ENCODE peak calls at places on chromosomes 1 and 21, in seven cellular contexts. I, O, S, X, M, Q and T are unnamed samples. For H3K36me3, the result is how much of the 10 kb centered on the place peaks cover.

GRCh38 chr1:44515416-44515815 is 110.4 kb downstream of the RNF220 start:
- DNase-seq in X (no peak), I (peak), M (no peak), O (no peak), S (no peak), Q (no peak), T (no peak)

GRCh38 chr1:95686217-95686616 is 452.2 kb downstream of the RWDD3 start:
- DNase-seq in I (no peak), Q (no peak), O (no peak), M (no peak), X (no peak), S (no peak), T (no peak)

GRCh38 chr1:178593526-178593925 is 80.6 kb downstream of the TEX35 start:
- DNase-seq in I (no peak), X (no peak), Q (no peak), M (no peak), S (no peak), O (no peak), T (no peak)

GRCh38 chr1:216314369-216315095 is 108.7 kb downstream of the USH2A start:
- DNase-seq in X (peak), Q (no peak), M (no peak), S (no peak), O (no peak), I (peak), T (no peak)

GRCh38 chr1:108560430-108561144 is 687 bp downstream of the EEIG2 start:
- DNase-seq in Q (peak), M (peak), I (peak), X (peak), S (peak), O (no peak), T (no peak)

GRCh38 chr1:58901008-58901407 is 117.2 kb upstream of the JUN start:
- DNase-seq in O (no peak), I (no peak), M (no peak), S (no peak), Q (no peak), X (no peak), T (no peak)

GRCh38 chr1:51627672-51628071 is 10.8 kb downstream of the OSBPL9 start:
- DNase-seq in Q (no peak), O (no peak), X (peak), S (no peak), I (peak), M (no peak), T (no peak)

GRCh38 chr1:247362074-247362597 is 30.5 kb upstream of the ZNF496 start:
- DNase-seq in S (peak), O (no peak), X (no peak), I (no peak), Q (no peak), M (no peak), T (no peak)

GRCh38 chr1:236762410-236762809 is 32.7 kb upstream of the MTR start:
- DNase-seq in M (no peak), S (no peak), X (no peak), I (no peak), O (no peak), Q (no peak), T (no peak)

GRCh38 chr1:51871351-51871975 is 7.1 kb downstream of the NRDC start:
- DNase-seq in I (no peak), O (no peak), M (no peak), X (no peak), S (no peak), Q (no peak), T (no peak)

GRCh38 chr1:85125891-85126290 is 74.9 kb downstream of the SYDE2 start:
- DNase-seq in I (no peak), O (no peak), Q (no peak), X (no peak), M (no peak), S (no peak), T (no peak)

GRCh38 chr1:235407419-235407818 is 40.2 kb downstream of the TBCE start:
- DNase-seq in M (no peak), O (no peak), Q (no peak), X (no peak), S (no peak), I (no peak), T (no peak)

GRCh38 chr1:216221260-216221700 is 202.0 kb downstream of the USH2A start:
- DNase-seq in S (no peak), O (peak), I (peak), Q (peak), X (peak), M (no peak), T (peak)

GRCh38 chr1:65431111-65431705 is 10.7 kb downstream of the LEPR start:
- DNase-seq in M (no peak), O (no peak), I (no peak), Q (no peak), X (peak), S (no peak), T (no peak)

GRCh38 chr1:179083031-179083345 is 1.1 kb downstream of the TOR3A start:
- DNase-seq in S (no peak), Q (no peak), O (no peak), I (peak), M (no peak), X (peak), T (no peak)

GRCh38 chr21:45142469-45142868 is 68.1 kb downstream of the ADARB1 start:
- DNase-seq in M (peak), S (no peak), I (no peak), O (no peak), X (peak), Q (no peak), T (no peak)

GRCh38 chr1:42748461-42749410 is 8.7 kb upstream of the CLDN19 start:
- DNase-seq in Q (no peak), X (no peak), M (no peak), S (no peak), O (no peak), I (no peak), T (no peak)

GRCh38 chr1:75727571-75727970 is 3.1 kb downstream of the ACADM start:
- DNase-seq in O (no peak), Q (no peak), S (no peak), I (no peak), M (no peak), X (no peak), T (no peak)

GRCh38 chr1:228416217-228416971 is at the start of gene TRIM17:
- DNase-seq in O (no peak), I (no peak), S (no peak), Q (no peak), M (no peak), X (no peak), T (no peak)

GRCh38 chr1:153374077-153374476 is 1.3 kb downstream of the S100A12 start:
- DNase-seq in Q (no peak), X (no peak), I (no peak), M (no peak), S (no peak), O (no peak), T (no peak)

GRCh38 chr1:41351262-41352151 is 9.7 kb upstream of the FOXO6 start:
- DNase-seq in I (no peak), O (no peak), X (no peak), S (no peak), Q (peak), M (no peak), T (no peak)

GRCh38 chr1:169594391-169594790 is 8.1 kb upstream of the F5 start:
- DNase-seq in I (no peak), X (no peak), S (no peak), Q (no peak), M (no peak), O (no peak), T (no peak)

GRCh38 chr1:212606042-212606733 is 2.4 kb upstream of the ATF3 start:
- DNase-seq in X (no peak), O (no peak), I (no peak), S (no peak), M (no peak), Q (no peak), T (no peak)

GRCh38 chr1:159208460-159208825 is 3.8 kb downstream of the ACKR1 start:
- DNase-seq in S (no peak), Q (no peak), O (no peak), I (no peak), M (no peak), X (no peak), T (no peak)

GRCh38 chr1:108643492-108644333 is 17.2 kb downstream of the HENMT1 start:
- DNase-seq in S (no peak), X (peak), M (no peak), Q (peak), O (peak), I (peak), T (peak)

GRCh38 chr1:182670032-182670431 is 14.4 kb downstream of the RGS8 start:
- DNase-seq in S (no peak), I (no peak), Q (no peak), X (no peak), O (no peak), M (no peak), T (no peak)

GRCh38 chr1:182672487-182672836 is 11.9 kb downstream of the RGS8 start:
- DNase-seq in O (no peak), S (no peak), M (no peak), I (no peak), Q (no peak), X (no peak), T (no peak)

GRCh38 chr1:182669266-182669665 is 15.1 kb downstream of the RGS8 start:
- DNase-seq in Q (no peak), I (no peak), M (no peak), S (no peak), X (no peak), O (no peak), T (no peak)

GRCh38 chr1:182674346-182675246 is 9.8 kb downstream of the RGS8 start:
- DNase-seq in I (no peak), Q (no peak), O (no peak), X (no peak), M (peak), S (no peak), T (no peak)

DNA sequence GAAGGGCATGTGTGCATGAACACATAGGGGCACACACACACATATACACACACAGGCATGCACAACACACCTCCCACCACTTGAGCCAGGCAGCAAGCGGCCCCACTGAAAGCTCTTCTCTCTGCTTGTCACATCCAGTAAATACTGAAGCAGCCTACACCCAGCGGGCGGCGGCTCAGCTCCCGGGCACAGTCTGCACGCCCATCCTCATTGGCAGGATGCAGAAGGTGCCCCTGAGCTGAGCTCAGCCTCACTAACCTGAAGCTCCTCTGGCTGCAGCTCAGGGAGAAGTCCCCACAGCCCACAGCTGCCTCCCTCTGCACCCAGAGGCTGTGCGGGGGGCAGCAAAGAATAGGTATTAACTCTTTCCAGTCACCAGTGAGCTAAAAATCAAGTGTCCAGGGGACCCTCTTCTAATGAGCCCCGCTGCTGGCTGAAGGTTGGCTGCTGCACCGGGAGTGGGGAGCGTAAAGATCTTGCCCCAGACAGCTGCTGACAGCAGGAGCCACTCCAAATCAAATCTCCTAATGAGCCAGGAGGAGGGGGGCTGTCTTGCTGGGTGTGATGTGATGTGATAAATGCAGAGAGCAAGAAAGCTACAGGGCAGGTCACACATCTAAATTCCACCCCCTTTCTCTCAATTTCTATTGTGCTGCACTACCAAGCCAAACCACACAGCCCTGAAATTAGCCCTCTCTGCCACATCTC is 12.5 kb downstream of the RGS8 start:
- DNase-seq in X (no peak), M (no peak), I (no peak), S (no peak), O (no peak), Q (no peak), T (no peak)
- H3K4me3 ChIP-seq in X (no peak), M (no peak), I (no peak), S (no peak), O (no peak), Q (no peak), T (no peak)

GRCh38 chr1:91021686-91022517 is at the start of gene ZNF644:
- DNase-seq in M (peak), S (peak), O (peak), Q (peak), I (peak), X (peak), T (peak)
- TF ChIP-seq CTCF in M (no peak), S (no peak), O (no peak), Q (no peak), I (no peak), X (no peak), T (no peak)

GRCh38 chr1:150076985-150077384 is 9.4 kb downstream of the VPS45 start:
- DNase-seq in M (no peak), S (no peak), O (no peak), I (no peak), X (no peak), Q (no peak), T (no peak)

GRCh38 chr1:150072959-150073358 is 5.4 kb downstream of the VPS45 start:
- DNase-seq in O (no peak), I (no peak), Q (no peak), M (no peak), S (no peak), X (peak), T (no peak)

GRCh38 chr1:150080784-150081183 is 13.2 kb downstream of the VPS45 start:
- DNase-seq in S (no peak), O (no peak), M (no peak), Q (no peak), I (no peak), X (no peak), T (no peak)

GRCh38 chr1:150073516-150073915 is 5.9 kb downstream of the VPS45 start:
- DNase-seq in I (no peak), O (no peak), S (no peak), Q (no peak), M (no peak), X (no peak), T (no peak)

DNA sequence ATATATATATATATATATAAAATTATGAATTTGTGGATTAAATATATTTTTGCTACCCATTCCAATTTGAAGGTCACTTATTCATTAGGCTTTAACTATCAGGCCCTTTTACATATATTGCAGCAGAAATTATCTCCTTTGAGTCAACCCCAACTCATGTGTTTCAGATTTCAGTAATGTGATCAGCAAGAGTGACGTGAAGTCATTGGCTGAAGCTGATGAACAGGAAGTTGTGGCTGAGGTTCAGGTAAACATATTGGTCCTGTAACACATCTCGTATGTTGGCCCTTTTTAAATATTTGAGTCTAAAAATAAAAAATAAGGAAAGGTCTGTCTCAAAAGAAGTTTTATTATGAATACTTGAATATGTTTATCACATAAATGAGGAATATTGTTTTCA is 8.5 kb downstream of the VPS45 start:
- DNase-seq in S (no peak), I (no peak), O (no peak), X (peak), Q (no peak), M (no peak), T (no peak)
- H3K36me3 ChIP-seq in S (under half), I (under half), O (under half), X (under half), Q (under half), M (half or more), T (under half)

GRCh38 chr1:99326215-99326949 is 62.1 kb downstream of the PLPPR4 start:
- DNase-seq in M (no peak), O (no peak), I (no peak), S (no peak), Q (no peak), X (no peak), T (no peak)
- H3K4me3 ChIP-seq in M (no peak), O (no peak), I (no peak), S (no peak), Q (no peak), X (no peak), T (no peak)

DNA sequence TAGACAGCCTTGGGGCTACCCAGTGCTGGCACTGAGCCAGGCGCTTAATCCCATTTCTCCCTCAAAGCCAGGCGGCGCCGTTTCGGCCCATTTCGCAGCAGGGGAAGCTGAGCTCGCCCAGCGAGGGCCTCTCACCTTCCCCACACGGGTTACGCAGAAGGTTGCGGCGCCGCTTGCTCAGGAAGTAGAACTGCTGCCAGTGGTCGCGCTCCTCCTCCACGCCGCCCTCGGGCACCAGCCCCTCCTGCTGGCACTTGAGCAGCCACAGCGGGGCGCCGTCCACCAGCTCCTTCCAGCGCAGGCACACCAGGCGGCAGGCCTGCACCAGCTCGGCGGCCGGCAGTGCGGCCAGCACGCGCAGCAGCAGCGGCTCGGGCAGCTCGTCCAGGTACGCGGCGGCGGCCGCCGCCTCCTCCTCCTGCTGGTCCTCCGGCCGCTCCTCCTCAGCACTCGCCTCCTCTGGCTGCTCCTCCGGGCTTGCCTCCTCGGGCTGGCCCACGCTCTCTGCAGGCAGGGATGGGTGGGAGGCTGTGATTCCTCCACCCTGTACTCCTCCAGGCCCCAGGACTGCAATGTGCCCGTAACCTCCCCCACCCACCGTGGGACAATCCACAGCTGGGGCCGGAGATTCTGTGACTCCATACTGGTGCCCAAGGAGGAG is 3.8 kb downstream of the FBXO2 start:
- DNase-seq in Q (peak), S (peak), O (no peak), X (peak), M (peak), I (no peak), T (no peak)
- TF ChIP-seq CTCF in Q (peak), S (peak), O (peak), X (peak), M (peak), I (no peak), T (peak)

GRCh38 chr1:151701515-151701914 is 15.1 kb downstream of the CELF3 start:
- DNase-seq in Q (no peak), S (no peak), X (no peak), M (no peak), O (no peak), I (no peak), T (no peak)
- H3K36me3 ChIP-seq in Q (under half), S (under half), X (under half), M (half or more), O (under half), I (under half), T (under half)

DNA sequence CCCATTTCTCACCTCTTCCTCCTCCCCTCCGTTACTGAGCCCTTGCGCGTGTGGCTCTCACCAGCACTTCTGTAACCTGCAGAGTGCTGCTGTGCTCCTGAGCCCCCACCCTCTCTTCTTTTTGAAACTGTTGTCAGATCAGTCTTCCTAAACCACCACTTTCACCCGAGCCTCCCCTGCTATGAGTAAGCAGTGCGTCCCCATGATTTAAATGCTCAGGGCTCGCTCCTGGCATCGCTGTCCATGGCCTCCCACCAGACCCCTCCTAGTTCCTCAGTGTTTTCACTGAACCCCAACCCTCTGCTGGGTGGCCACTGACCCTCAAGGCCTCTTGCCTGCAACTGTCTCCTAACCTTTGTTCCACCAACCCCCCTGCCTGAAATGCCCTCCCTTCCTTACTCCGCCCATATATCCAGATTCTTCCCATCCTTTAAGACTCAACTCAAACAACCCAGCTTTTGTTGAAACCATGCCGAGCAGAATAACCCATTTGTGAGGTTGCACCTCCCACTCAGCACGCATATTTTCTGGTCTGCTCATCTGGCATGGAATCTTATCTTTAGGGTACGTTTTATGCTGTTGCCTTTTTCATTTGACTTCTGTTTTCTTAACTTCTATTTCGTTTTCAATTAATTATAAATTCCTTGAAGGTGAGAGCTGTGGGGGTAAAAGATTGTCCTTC is 64.5 kb upstream of the FAM3B start:
- DNase-seq in S (no peak), I (peak), M (no peak), X (peak), O (no peak), Q (no peak), T (no peak)
- H3K4me3 ChIP-seq in S (no peak), I (no peak), M (no peak), X (no peak), O (no peak), Q (no peak), T (no peak)

GRCh38 chr1:15153842-15154479 is 414 bp downstream of the TMEM51 start:
- DNase-seq in Q (peak), I (peak), S (peak), O (no peak), M (peak), X (peak), T (no peak)
- TF ChIP-seq CTCF in Q (peak), I (peak), S (peak), O (peak), M (peak), X (peak), T (peak)